ENCODE peak calls at places on chromosome 22, in six cellular contexts. E, L, R, P, J and C are unnamed samples.

GRCh38 chr22:44192098-44192810 is 11.5 kb downstream of the PARVG start:
- DNase-seq in E (peak; percentile 2), L (no peak), R (no peak), P (no peak), J (no peak), C (peak; percentile 57)

GRCh38 chr22:46878549-46878948 is 116.1 kb downstream of the TBC1D22A start:
- DNase-seq in E (no peak), L (no peak), R (no peak), P (no peak), J (no peak), C (no peak)

GRCh38 chr22:17272511-17272991 is 53.3 kb upstream of the ADA2 start:
- DNase-seq in E (no peak), L (no peak), R (no peak), P (no peak), J (no peak), C (no peak)

GRCh38 chr22:47082505-47082904 is 320.1 kb downstream of the TBC1D22A start:
- DNase-seq in E (no peak), L (no peak), R (no peak), P (no peak), J (no peak), C (no peak)

GRCh38 chr22:35561796-35562526 is 21.3 kb downstream of the RASD2 start:
- DNase-seq in E (peak; percentile 80), L (no peak), R (no peak), P (no peak), J (no peak), C (peak; percentile 82)

GRCh38 chr22:27546157-27546556 is 255.4 kb downstream of the MN1 start:
- DNase-seq in E (no peak), L (no peak), R (no peak), P (no peak), J (no peak), C (no peak)

GRCh38 chr22:32306561-32306960 is 51.1 kb upstream of the RFPL3 start:
- DNase-seq in E (no peak), L (no peak), R (no peak), P (no peak), J (no peak), C (no peak)

GRCh38 chr22:25702571-25703167 is 39.3 kb upstream of the MYO18B start:
- DNase-seq in E (peak; percentile 7), L (no peak), R (no peak), P (no peak), J (no peak), C (no peak)

GRCh38 chr22:30289126-30289979 is at the start of gene CASTOR1:
- DNase-seq in E (peak; percentile 98), L (peak; percentile 99), R (peak; percentile 99), P (peak; percentile 99), J (peak; percentile 99), C (peak; percentile 96)

GRCh38 chr22:44667829-44668189 is 34.2 kb upstream of the PRR5 start:
- DNase-seq in E (no peak), L (no peak), R (no peak), P (no peak), J (no peak), C (no peak)

GRCh38 chr22:44180706-44181032 is at the start of gene PARVG:
- DNase-seq in E (no peak), L (no peak), R (no peak), P (no peak), J (no peak), C (no peak)

GRCh38 chr22:21775061-21775460 is 39.5 kb upstream of the YPEL1 start:
- DNase-seq in E (no peak), L (no peak), R (no peak), P (no peak), J (no peak), C (no peak)

GRCh38 chr22:17159504-17159951 is 451 bp upstream of the HDHD5 start:
- DNase-seq in E (peak; percentile 20), L (no peak), R (peak; percentile 47), P (no peak), J (peak; percentile 44), C (peak; percentile 53)

GRCh38 chr22:19361501-19362103 is 69.9 kb downstream of the HIRA start:
- DNase-seq in E (no peak), L (no peak), R (no peak), P (no peak), J (no peak), C (no peak)

GRCh38 chr22:26542831-26543230 is 30.6 kb upstream of the TFIP11 start:
- DNase-seq in E (no peak), L (no peak), R (no peak), P (no peak), J (no peak), C (no peak)

GRCh38 chr22:29313126-29314071 is 2.1 kb downstream of the RASL10A start:
- DNase-seq in E (no peak), L (peak; percentile 35), R (no peak), P (peak; percentile 12), J (peak; percentile 52), C (no peak)

GRCh38 chr22:39528080-39528661 is 4.4 kb downstream of the RPS19BP1 start:
- DNase-seq in E (no peak), L (no peak), R (no peak), P (no peak), J (no peak), C (no peak)

GRCh38 chr22:46528121-46528610 is 9.3 kb downstream of the CELSR1 start:
- DNase-seq in E (peak; percentile 93), L (no peak), R (peak; percentile 34), P (no peak), J (no peak), C (peak; percentile 38)

GRCh38 chr22:19757140-19757984 is 3.2 kb upstream of the TBX1 start:
- DNase-seq in E (no peak), L (no peak), R (no peak), P (no peak), J (no peak), C (no peak)

GRCh38 chr22:39084666-39085065 is 7.6 kb downstream of the APOBEC3G start:
- DNase-seq in E (no peak), L (no peak), R (no peak), P (no peak), J (no peak), C (no peak)

GRCh38 chr22:44360686-44361381 is 48.1 kb upstream of the SHISAL1 start:
- DNase-seq in E (peak; percentile 44), L (no peak), R (peak; percentile 69), P (no peak), J (peak; percentile 59), C (peak; percentile 99)

GRCh38 chr22:43669190-43669589 is 142.9 kb downstream of the EFCAB6 start:
- DNase-seq in E (no peak), L (no peak), R (no peak), P (no peak), J (no peak), C (no peak)

GRCh38 chr22:19879996-19880785 is 25.5 kb upstream of the GNB1L start:
- DNase-seq in E (no peak), L (peak; percentile 12), R (no peak), P (peak; percentile 10), J (no peak), C (no peak)

GRCh38 chr22:32354360-32355351 is 3.0 kb upstream of the RFPL3 start:
- DNase-seq in E (peak; percentile 7), L (no peak), R (no peak), P (no peak), J (no peak), C (no peak)

GRCh38 chr22:46352691-46353386 is 17.3 kb downstream of the TRMU start:
- DNase-seq in E (peak; percentile 14), L (no peak), R (peak; percentile 73), P (no peak), J (peak; percentile 64), C (peak; percentile 27)

GRCh38 chr22:25650834-25651233 is 86.4 kb downstream of the GRK3 start:
- DNase-seq in E (no peak), L (no peak), R (no peak), P (no peak), J (no peak), C (no peak)

GRCh38 chr22:45496451-45496941 is 6.2 kb upstream of the FBLN1 start:
- DNase-seq in E (no peak), L (peak; percentile 69), R (no peak), P (no peak), J (no peak), C (no peak)

GRCh38 chr22:30040499-30041055 is 39.7 kb upstream of the HORMAD2 start:
- DNase-seq in E (no peak), L (no peak), R (no peak), P (no peak), J (no peak), C (no peak)

GRCh38 chr22:29621761-29622526 is 18.5 kb downstream of the NF2 start:
- DNase-seq in E (peak; percentile 93), L (no peak), R (no peak), P (no peak), J (no peak), C (peak; percentile 53)

GRCh38 chr22:48156603-48157355 is 1394.3 kb downstream of the TBC1D22A start:
- DNase-seq in E (no peak), L (no peak), R (no peak), P (no peak), J (no peak), C (no peak)
- H3K27me3 ChIP-seq in E (no peaks in the 10 kb centered on the region), L (no peaks in the 10 kb centered on the region), R (no peaks in the 10 kb centered on the region), P (no peaks in the 10 kb centered on the region), J (peaks cover 11% of the 10 kb centered on the region), C (no peaks in the 10 kb centered on the region)

GRCh38 chr22:50522806-50523438 is 2.5 kb downstream of the SCO2 start:
- DNase-seq in E (no peak), L (no peak), R (no peak), P (no peak), J (no peak), C (no peak)
- H3K36me3 ChIP-seq in E (peaks cover 21% of the 10 kb centered on the region), L (no peaks in the 10 kb centered on the region), R (no peaks in the 10 kb centered on the region), P (peaks cover 36% of the 10 kb centered on the region), J (no peaks in the 10 kb centered on the region), C (peaks cover 44% of the 10 kb centered on the region)

GRCh38 chr22:24554316-24555159 is at the start of gene GUCD1:
- DNase-seq in E (peak; percentile 37), L (no peak), R (peak; percentile 24), P (no peak), J (no peak), C (peak; percentile 37)

GRCh38 chr22:24555160-24555495 is 190 bp upstream of the GUCD1 start:
- DNase-seq in E (peak; percentile 99), L (peak; percentile 100), R (peak; percentile 100), P (peak; percentile 100), J (peak; percentile 100), C (peak; percentile 99)

GRCh38 chr22:24553597-24554315 is 1.2 kb downstream of the GUCD1 start:
- DNase-seq in E (peak; percentile 7), L (peak; percentile 20), R (peak; percentile 36), P (no peak), J (peak; percentile 39), C (no peak)

GRCh38 chr22:24559471-24559870 is 3.7 kb downstream of the SNRPD3 start:
- DNase-seq in E (no peak), L (no peak), R (no peak), P (no peak), J (no peak), C (no peak)

GRCh38 chr22:24555496-24556253 is at the start of gene SNRPD3:
- DNase-seq in E (peak; percentile 89), L (peak; percentile 91), R (peak; percentile 90), P (peak; percentile 88), J (peak; percentile 92), C (peak; percentile 94)
- H3K27me3 ChIP-seq in E (no peaks in the 10 kb centered on the region), L (no peaks in the 10 kb centered on the region), R (no peaks in the 10 kb centered on the region), P (no peaks in the 10 kb centered on the region), J (no peaks in the 10 kb centered on the region), C (no peaks in the 10 kb centered on the region)

DNA sequence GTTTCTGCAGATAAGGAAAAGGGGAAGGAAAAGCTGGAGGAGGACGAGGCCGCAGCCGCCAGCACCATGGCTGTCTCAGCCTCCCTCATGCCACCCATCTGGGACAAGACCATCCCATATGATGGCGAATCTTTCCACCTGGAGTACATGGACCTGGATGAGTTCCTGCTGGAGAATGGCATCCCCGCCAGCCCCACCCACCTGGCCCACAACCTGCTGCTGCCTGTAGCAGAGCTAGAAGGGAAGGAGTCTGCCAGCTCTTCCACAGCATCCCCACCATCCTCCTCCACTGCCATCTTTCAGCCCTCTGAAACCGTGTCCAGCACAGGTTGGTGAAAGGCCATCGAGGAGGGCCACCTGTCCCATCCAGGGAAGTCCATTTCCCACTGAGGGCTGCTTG is 5.6 kb downstream of the TEF start:
- DNase-seq in E (no peak), L (no peak), R (no peak), P (no peak), J (no peak), C (no peak)
- H3K36me3 ChIP-seq in E (no peaks in the 10 kb centered on the region), L (no peaks in the 10 kb centered on the region), R (no peaks in the 10 kb centered on the region), P (peaks cover 16% of the 10 kb centered on the region), J (no peaks in the 10 kb centered on the region), C (peaks cover 3% of the 10 kb centered on the region)